ENCODE peak calls at places on chromosome X, in seven cellular contexts. One of them, this sample, is unnamed.
A peak's percentile ranks its signal among the peaks of the same experiment; 100 is the strongest.

GRCh38 chrX:100700809-100701208 is 31.1 kb downstream of the SYTL4 start:
- DNase-seq in GM23338: no peak
- DNase-seq in upper lobe of left lung: no peak
- DNase-seq in breast epithelium: no peak
- DNase-seq in transverse colon: no peak
- DNase-seq in K562: no peak
- DNase-seq in H1: no peak
- DNase-seq in this sample: no peak

GRCh38 chrX:46665232-46666162 is 91.9 kb downstream of the CHST7 start:
- DNase-seq in GM23338: no peak
- DNase-seq in upper lobe of left lung: no peak
- DNase-seq in breast epithelium: no peak
- DNase-seq in transverse colon: no peak
- DNase-seq in K562: no peak
- DNase-seq in H1: no peak
- DNase-seq in this sample: no peak

GRCh38 chrX:3493605-3494004 is 147.2 kb upstream of the MXRA5 start:
- DNase-seq in GM23338: no peak
- DNase-seq in upper lobe of left lung: no peak
- DNase-seq in breast epithelium: no peak
- DNase-seq in transverse colon: no peak
- DNase-seq in K562: no peak
- DNase-seq in H1: no peak
- DNase-seq in this sample: no peak

GRCh38 chrX:136529795-136530194 is 2.2 kb upstream of the VGLL1 start:
- DNase-seq in GM23338: peak; percentile 33
- DNase-seq in upper lobe of left lung: no peak
- DNase-seq in breast epithelium: no peak
- DNase-seq in transverse colon: no peak
- DNase-seq in K562: peak; percentile 49
- DNase-seq in H1: no peak
- DNase-seq in this sample: no peak

GRCh38 chrX:103210056-103210455 is 4.9 kb upstream of the BEX4 start:
- DNase-seq in GM23338: no peak
- DNase-seq in upper lobe of left lung: no peak
- DNase-seq in breast epithelium: no peak
- DNase-seq in transverse colon: no peak
- DNase-seq in K562: no peak
- DNase-seq in H1: no peak
- DNase-seq in this sample: no peak

GRCh38 chrX:16137416-16138107 is 14.2 kb downstream of the GRPR start:
- DNase-seq in GM23338: no peak
- DNase-seq in upper lobe of left lung: no peak
- DNase-seq in breast epithelium: no peak
- DNase-seq in transverse colon: no peak
- DNase-seq in K562: no peak
- DNase-seq in H1: no peak
- DNase-seq in this sample: no peak

GRCh38 chrX:19349263-19349662 is 5.5 kb downstream of the PDHA1 start:
- DNase-seq in GM23338: no peak
- DNase-seq in upper lobe of left lung: no peak
- DNase-seq in breast epithelium: no peak
- DNase-seq in transverse colon: no peak
- DNase-seq in K562: no peak
- DNase-seq in H1: no peak
- DNase-seq in this sample: no peak

GRCh38 chrX:8245411-8245810 is 74.3 kb upstream of the VCX2 start:
- DNase-seq in GM23338: peak; percentile 16
- DNase-seq in upper lobe of left lung: no peak
- DNase-seq in breast epithelium: no peak
- DNase-seq in transverse colon: no peak
- DNase-seq in K562: no peak
- DNase-seq in H1: no peak
- DNase-seq in this sample: no peak

GRCh38 chrX:95290455-95290854 is 1394.2 kb upstream of the DIAPH2 start:
- DNase-seq in GM23338: no peak
- DNase-seq in upper lobe of left lung: no peak
- DNase-seq in breast epithelium: no peak
- DNase-seq in transverse colon: no peak
- DNase-seq in K562: no peak
- DNase-seq in H1: no peak
- DNase-seq in this sample: no peak

GRCh38 chrX:153862369-153863250 is 23.4 kb downstream of the L1CAM start:
- DNase-seq in GM23338: no peak
- DNase-seq in upper lobe of left lung: no peak
- DNase-seq in breast epithelium: no peak
- DNase-seq in transverse colon: no peak
- DNase-seq in K562: no peak
- DNase-seq in H1: no peak
- DNase-seq in this sample: no peak

GRCh38 chrX:124421898-124422622 is 75.7 kb downstream of the SH2D1A start:
- DNase-seq in GM23338: peak; percentile 8
- DNase-seq in upper lobe of left lung: no peak
- DNase-seq in breast epithelium: no peak
- DNase-seq in transverse colon: no peak
- DNase-seq in K562: no peak
- DNase-seq in H1: no peak
- DNase-seq in this sample: no peak

GRCh38 chrX:24147165-24147564 is 2.4 kb upstream of the ZFX start:
- DNase-seq in GM23338: no peak
- DNase-seq in upper lobe of left lung: no peak
- DNase-seq in breast epithelium: no peak
- DNase-seq in transverse colon: no peak
- DNase-seq in K562: no peak
- DNase-seq in H1: no peak
- DNase-seq in this sample: no peak

GRCh38 chrX:2497961-2498780 is 2.6 kb downstream of the DHRSX start:
- DNase-seq in GM23338: no peak
- DNase-seq in upper lobe of left lung: no peak
- DNase-seq in breast epithelium: no peak
- DNase-seq in transverse colon: peak; percentile 27
- DNase-seq in K562: no peak
- DNase-seq in H1: no peak
- DNase-seq in this sample: peak; percentile 41

GRCh38 chrX:79975605-79976004 is 38.9 kb upstream of the TBX22 start:
- DNase-seq in GM23338: no peak
- DNase-seq in upper lobe of left lung: no peak
- DNase-seq in breast epithelium: no peak
- DNase-seq in transverse colon: no peak
- DNase-seq in K562: no peak
- DNase-seq in H1: no peak
- DNase-seq in this sample: no peak

GRCh38 chrX:39813631-39814246 is 284.0 kb downstream of the BCOR start:
- DNase-seq in GM23338: no peak
- DNase-seq in upper lobe of left lung: no peak
- DNase-seq in breast epithelium: peak; percentile 87
- DNase-seq in transverse colon: peak; percentile 40
- DNase-seq in K562: no peak
- DNase-seq in H1: no peak
- DNase-seq in this sample: peak; percentile 69

GRCh38 chrX:71622347-71623104 is 4.2 kb upstream of the CXCR3 start:
- DNase-seq in GM23338: peak; percentile 39
- DNase-seq in upper lobe of left lung: peak; percentile 87
- DNase-seq in breast epithelium: peak; percentile 54
- DNase-seq in transverse colon: peak; percentile 87
- DNase-seq in K562: peak; percentile 44
- DNase-seq in H1: peak; percentile 53
- DNase-seq in this sample: peak; percentile 79

GRCh38 chrX:106159861-106160282 is 8.2 kb upstream of the PWWP3B start:
- DNase-seq in GM23338: no peak
- DNase-seq in upper lobe of left lung: no peak
- DNase-seq in breast epithelium: no peak
- DNase-seq in transverse colon: no peak
- DNase-seq in K562: no peak
- DNase-seq in H1: no peak
- DNase-seq in this sample: no peak
- H3K27ac ChIP-seq in GM23338: no peak overlapping the region
- H3K27ac ChIP-seq in upper lobe of left lung: no peak overlapping the region
- H3K27ac ChIP-seq in breast epithelium: no peak overlapping the region
- H3K27ac ChIP-seq in transverse colon: no peak overlapping the region
- H3K27ac ChIP-seq in K562: no peak overlapping the region
- H3K27ac ChIP-seq in H1: no peak overlapping the region
- H3K27ac ChIP-seq in this sample: no peak overlapping the region

GRCh38 chrX:7068939-7069367 is 78.6 kb upstream of the STS start:
- DNase-seq in GM23338: peak; percentile 44
- DNase-seq in upper lobe of left lung: no peak
- DNase-seq in breast epithelium: peak; percentile 22
- DNase-seq in transverse colon: no peak
- DNase-seq in K562: no peak
- DNase-seq in H1: peak; percentile 59
- DNase-seq in this sample: no peak

GRCh38 chrX:7072856-7073255 is 74.7 kb upstream of the STS start:
- DNase-seq in GM23338: no peak
- DNase-seq in upper lobe of left lung: no peak
- DNase-seq in breast epithelium: no peak
- DNase-seq in transverse colon: no peak
- DNase-seq in K562: no peak
- DNase-seq in H1: no peak
- DNase-seq in this sample: no peak

GRCh38 chrX:7067266-7067665 is 80.2 kb upstream of the STS start:
- DNase-seq in GM23338: no peak
- DNase-seq in upper lobe of left lung: no peak
- DNase-seq in breast epithelium: no peak
- DNase-seq in transverse colon: no peak
- DNase-seq in K562: no peak
- DNase-seq in H1: no peak
- DNase-seq in this sample: no peak

GRCh38 chrX:7071390-7071789 is 76.1 kb upstream of the STS start:
- DNase-seq in GM23338: no peak
- DNase-seq in upper lobe of left lung: no peak
- DNase-seq in breast epithelium: no peak
- DNase-seq in transverse colon: no peak
- DNase-seq in K562: no peak
- DNase-seq in H1: no peak
- DNase-seq in this sample: no peak

DNA sequence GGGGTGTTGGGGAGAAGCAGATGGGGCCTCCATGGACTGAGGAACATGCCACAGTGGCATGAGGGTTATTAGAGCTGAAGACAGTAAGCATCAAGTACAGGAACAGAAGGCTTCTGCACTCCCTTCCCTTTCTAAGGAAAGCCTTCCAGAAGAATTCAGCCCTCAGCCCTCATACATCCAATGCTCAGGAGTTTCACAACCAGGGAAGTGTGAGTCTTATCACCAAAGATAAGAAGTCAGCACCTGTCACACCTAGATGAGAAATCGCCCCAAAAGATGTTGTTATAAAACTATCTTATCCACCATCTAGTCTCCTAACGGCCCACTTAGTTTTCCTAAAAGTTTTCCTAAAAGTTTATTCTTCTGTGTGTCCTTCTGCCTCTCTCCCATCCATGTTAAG is 78.0 kb upstream of the STS start:
- DNase-seq in GM23338: peak; percentile 12
- DNase-seq in upper lobe of left lung: no peak
- DNase-seq in breast epithelium: no peak
- DNase-seq in transverse colon: no peak
- DNase-seq in K562: no peak
- DNase-seq in H1: no peak
- DNase-seq in this sample: no peak
- TF ChIP-seq POLR2AphosphoS5 in GM23338: no peak
- TF ChIP-seq POLR2AphosphoS5 in upper lobe of left lung: no peak
- TF ChIP-seq POLR2AphosphoS5 in breast epithelium: no peak
- TF ChIP-seq POLR2AphosphoS5 in transverse colon: no peak
- TF ChIP-seq POLR2AphosphoS5 in K562: no peak
- TF ChIP-seq POLR2AphosphoS5 in H1: no peak
- TF ChIP-seq POLR2AphosphoS5 in this sample: no peak

GRCh38 chrX:147735364-147735763 is 176.4 kb upstream of the FMR1 start:
- DNase-seq in GM23338: peak; percentile 9
- DNase-seq in upper lobe of left lung: no peak
- DNase-seq in breast epithelium: no peak
- DNase-seq in transverse colon: no peak
- DNase-seq in K562: no peak
- DNase-seq in H1: no peak
- DNase-seq in this sample: no peak
- H3K27ac ChIP-seq in GM23338: no peak overlapping the region
- H3K27ac ChIP-seq in upper lobe of left lung: no peak overlapping the region
- H3K27ac ChIP-seq in breast epithelium: no peak overlapping the region
- H3K27ac ChIP-seq in transverse colon: no peak overlapping the region
- H3K27ac ChIP-seq in K562: no peak overlapping the region
- H3K27ac ChIP-seq in H1: no peak overlapping the region
- H3K27ac ChIP-seq in this sample: no peak overlapping the region

DNA sequence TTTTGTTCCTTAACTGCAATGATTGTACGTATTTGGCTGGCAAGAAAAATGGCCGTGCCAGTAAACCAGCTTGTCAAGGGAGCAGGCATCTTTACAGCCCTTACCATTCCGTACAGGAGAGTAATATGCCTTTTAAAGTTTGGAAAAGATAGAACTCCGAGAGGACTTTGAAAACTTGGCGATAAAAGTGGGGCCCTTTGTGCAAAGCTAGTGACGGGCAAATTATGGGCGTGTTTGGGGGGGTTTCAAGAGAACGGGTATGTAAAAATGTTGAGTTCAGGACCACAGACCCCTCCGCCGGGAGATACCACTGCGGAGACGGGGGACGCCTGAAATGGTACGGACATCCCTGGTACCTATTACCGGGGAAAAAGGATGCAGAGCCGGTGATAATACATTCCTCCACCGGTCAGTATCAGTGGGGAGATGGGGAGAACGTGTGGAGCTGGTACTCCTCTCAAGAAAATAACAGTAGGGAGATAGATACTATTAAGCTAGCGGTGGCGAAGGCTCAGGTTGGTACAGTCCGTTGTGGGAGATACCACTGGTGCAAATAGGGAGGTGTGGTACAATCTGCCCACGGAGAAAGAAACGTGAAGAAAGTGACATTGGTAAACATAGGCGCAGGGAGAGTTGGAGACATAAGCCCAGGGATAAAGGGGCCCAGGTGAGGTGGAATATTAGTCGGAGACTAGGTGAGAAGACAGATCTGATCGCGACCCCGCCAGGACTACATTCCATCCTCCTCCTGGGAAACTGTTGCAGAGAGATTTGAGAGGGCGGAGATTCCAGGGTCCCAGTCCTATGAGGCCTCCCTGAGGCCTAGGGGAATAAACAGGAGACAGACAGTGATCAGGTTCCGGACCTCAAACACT is 14.5 kb downstream of the SPACA5 start:
- DNase-seq in GM23338: peak; percentile 71
- DNase-seq in upper lobe of left lung: peak; percentile 45
- DNase-seq in breast epithelium: peak; percentile 32
- DNase-seq in transverse colon: peak; percentile 81
- DNase-seq in K562: peak; percentile 41
- DNase-seq in H1: peak; percentile 78
- DNase-seq in this sample: peak; percentile 70
- TF ChIP-seq POLR2AphosphoS5 in GM23338: no peak
- TF ChIP-seq POLR2AphosphoS5 in upper lobe of left lung: peak; percentile 16
- TF ChIP-seq POLR2AphosphoS5 in breast epithelium: no peak
- TF ChIP-seq POLR2AphosphoS5 in transverse colon: no peak
- TF ChIP-seq POLR2AphosphoS5 in K562: no peak
- TF ChIP-seq POLR2AphosphoS5 in H1: no peak
- TF ChIP-seq POLR2AphosphoS5 in this sample: no peak

This sample was measured in stomach.